ENCODE peak calls at places on chromosomes 1 and 21, in four cellular contexts. O is stimulated activated CD8-positive, alpha-beta memory T cell treated with anti-CD3 and anti-CD28 coated beads, Interleukin-2, amount 100 ng/mL, for 48 hours; C is GDM1; Q is iris pigment epithelial cell. L is an unnamed sample.

GRCh38 chr1:201309420-201309819 is 26.1 kb downstream of the PKP1 start:
- DNase-seq in O (no peak), C (no peak), Q (peak), L (peak)

GRCh38 chr1:167532964-167533824 is 14.9 kb upstream of the CD247 start:
- DNase-seq in O (no peak), C (no peak), Q (no peak), L (no peak)

GRCh38 chr1:205523261-205523890 is 18.9 kb downstream of the CDK18 start:
- DNase-seq in O (no peak), C (no peak), Q (no peak), L (no peak)

GRCh38 chr1:160911925-160912324 is 26.9 kb upstream of the ITLN1 start:
- DNase-seq in O (no peak), C (no peak), Q (no peak), L (no peak)

GRCh38 chr21:43316156-43316845 is 110.6 kb downstream of the SIK1 start:
- DNase-seq in O (no peak), C (no peak), Q (no peak), L (no peak)

GRCh38 chr1:203342192-203342940 is 8.6 kb downstream of the FMOD start:
- DNase-seq in O (no peak), C (no peak), Q (peak), L (peak)

GRCh38 chr1:88847618-88848017 is 43.7 kb downstream of the GTF2B start:
- DNase-seq in O (no peak), C (no peak), Q (no peak), L (no peak)

GRCh38 chr1:173768827-173769226 is 54.0 kb downstream of the KLHL20 start:
- DNase-seq in O (no peak), C (no peak), Q (no peak), L (no peak)

GRCh38 chr1:225848044-225848955 is 33.9 kb downstream of the TMEM63A start:
- DNase-seq in O (no peak), C (no peak), Q (peak), L (no peak)

GRCh38 chr1:207831517-207832327 is 79.2 kb downstream of the CD34 start:
- DNase-seq in O (peak), C (no peak), Q (peak), L (no peak)